ENCODE peak calls at places on chromosome 10, in ten cellular contexts. D is Peyer's patch, G is fibroblast of mammary gland, C is testis, Y is coronary artery, Q is brain microvascular endothelial cell, R is type B pancreatic cell, M is ovary, N is upper lobe of right lung, H is Calu3. J is an unnamed sample.
A peak's percentile ranks its signal among the peaks of the same experiment; 100 is the strongest.

GRCh38 chr10:119542990-119543813 is 683 bp upstream of the RGS10 start:
- DNase-seq in G (peak; percentile 54), H (peak; percentile 56), N (peak; percentile 76), M (peak; percentile 25), C (peak; percentile 58), R (no peak), D (peak; percentile 75), Y (no peak), Q (peak; percentile 34), J (no peak)

GRCh38 chr10:31186225-31187010 is 132.6 kb upstream of the ZEB1 start:
- DNase-seq in C (no peak), G (no peak), H (peak; percentile 42), M (no peak), Y (no peak), D (no peak), N (no peak), Q (no peak), R (no peak), J (no peak)

GRCh38 chr10:64576497-64576896 is 1055.3 kb downstream of the REEP3 start:
- DNase-seq in G (no peak), H (no peak), D (no peak), R (no peak), M (no peak), Q (no peak), C (no peak), N (no peak), Y (no peak), J (no peak)

GRCh38 chr10:4720463-4720862 is 105.5 kb upstream of the AKR1E2 start:
- DNase-seq in D (no peak), R (no peak), Y (no peak), Q (no peak), M (no peak), G (peak; percentile 38), N (no peak), H (no peak), C (no peak), J (no peak)

GRCh38 chr10:4586756-4587155 is 239.3 kb upstream of the AKR1E2 start:
- DNase-seq in Q (no peak), M (no peak), N (no peak), C (no peak), Y (no peak), H (no peak), G (no peak), D (no peak), R (no peak), J (no peak)

GRCh38 chr10:121949473-121949872 is 21.6 kb upstream of the ATE1 start:
- DNase-seq in G (no peak), M (no peak), C (no peak), Q (no peak), Y (no peak), N (no peak), D (no peak), R (no peak), H (no peak), J (no peak)

GRCh38 chr10:132578287-132578951 is 40.8 kb downstream of the INPP5A start:
- DNase-seq in Q (no peak), M (no peak), D (no peak), Y (no peak), N (no peak), H (no peak), R (no peak), C (no peak), G (no peak), J (no peak)

GRCh38 chr10:35214607-35215020 is 88.0 kb downstream of the CREM start:
- DNase-seq in D (no peak), N (no peak), Q (no peak), C (no peak), R (no peak), M (no peak), Y (no peak), H (no peak), G (no peak), J (no peak)

GRCh38 chr10:45627412-45628048 is 45.0 kb downstream of the ZFAND4 start:
- DNase-seq in D (no peak), Y (no peak), N (no peak), Q (no peak), C (peak; percentile 82), H (no peak), G (peak; percentile 2), M (peak; percentile 70), R (no peak), J (no peak)

GRCh38 chr10:44261296-44261695 is 123.6 kb downstream of the CXCL12 start:
- DNase-seq in R (no peak), Y (no peak), D (no peak), Q (no peak), N (no peak), C (no peak), H (no peak), G (peak; percentile 67), M (no peak), J (no peak)

GRCh38 chr10:90856964-90857634 is 740 bp downstream of the HTR7 start:
- DNase-seq in Y (no peak), H (no peak), C (peak; percentile 18), R (no peak), Q (no peak), G (no peak), M (no peak), D (no peak), N (no peak), J (no peak)

GRCh38 chr10:81872206-81872605 is 2.8 kb upstream of the NRG3 start:
- DNase-seq in N (no peak), Q (peak; percentile 48), M (no peak), D (no peak), Y (no peak), C (no peak), G (no peak), R (no peak), H (peak; percentile 55), J (no peak)

GRCh38 chr10:89515031-89515841 is 20.2 kb downstream of the SLC16A12 start:
- DNase-seq in N (no peak), R (no peak), Q (peak; percentile 99), G (peak; percentile 100), H (no peak), C (no peak), Y (no peak), D (no peak), M (no peak), J (no peak)

GRCh38 chr10:50622497-50623298 is 1.1 kb downstream of the SGMS1 start:
- DNase-seq in Y (peak; percentile 86), M (peak; percentile 53), H (peak; percentile 23), G (peak; percentile 47), Q (peak; percentile 48), D (peak; percentile 42), N (peak; percentile 68), R (no peak), C (peak; percentile 54), J (no peak)

GRCh38 chr10:111990734-111991133 is 192.8 kb downstream of the GPAM start:
- DNase-seq in N (no peak), H (no peak), Q (no peak), M (no peak), G (peak; percentile 37), C (no peak), Y (no peak), D (no peak), R (no peak), J (no peak)

GRCh38 chr10:25743832-25744231 is 190.2 kb upstream of the MYO3A start:
- DNase-seq in Q (no peak), Y (no peak), N (no peak), H (no peak), R (no peak), C (no peak), D (no peak), M (no peak), G (no peak), J (no peak)

GRCh38 chr10:16662889-16663288 is 141.2 kb upstream of the C1QL3 start:
- DNase-seq in M (no peak), R (no peak), N (no peak), G (no peak), C (no peak), Q (no peak), H (no peak), D (no peak), Y (no peak), J (no peak)

GRCh38 chr10:93745411-93746065 is 12.2 kb upstream of the LGI1 start:
- DNase-seq in D (no peak), Y (no peak), H (no peak), N (no peak), Q (no peak), C (no peak), M (no peak), G (peak; percentile 17), R (no peak), J (no peak)
- TF ChIP-seq CTCF in D (no peak), Y (no peak), H (no peak), N (no peak), Q (peak; percentile 69), C (no peak), M (no peak), G (peak; percentile 41), R (peak; percentile 60), J (peak; percentile 66)

GRCh38 chr10:77689339-77689738 is 51.7 kb upstream of the KCNMA1 start:
- DNase-seq in R (no peak), H (no peak), Y (no peak), C (no peak), G (no peak), M (no peak), N (no peak), D (no peak), Q (no peak), J (no peak)

GRCh38 chr10:77687018-77687417 is 49.4 kb upstream of the KCNMA1 start:
- DNase-seq in Q (no peak), Y (no peak), D (no peak), H (no peak), R (no peak), C (no peak), G (no peak), N (no peak), M (no peak), J (peak; percentile 69)

GRCh38 chr10:77686096-77686495 is 48.5 kb upstream of the KCNMA1 start:
- DNase-seq in D (no peak), Y (no peak), G (no peak), H (no peak), C (no peak), M (no peak), N (no peak), R (no peak), Q (no peak), J (no peak)

GRCh38 chr10:77685494-77685893 is 47.9 kb upstream of the KCNMA1 start:
- DNase-seq in Y (no peak), R (no peak), Q (no peak), M (no peak), G (no peak), C (no peak), N (no peak), D (no peak), H (no peak), J (no peak)

GRCh38 chr10:77687621-77688020 is 50.0 kb upstream of the KCNMA1 start:
- DNase-seq in R (no peak), G (no peak), H (no peak), N (no peak), C (no peak), Y (no peak), Q (no peak), D (no peak), M (no peak), J (peak; percentile 57)
- TF ChIP-seq CTCF in R (no peak), G (no peak), H (no peak), N (no peak), C (no peak), Y (no peak), Q (no peak), D (no peak), M (no peak), J (no peak)

GRCh38 chr10:70508912-70509366 is 30.4 kb downstream of the PALD1 start:
- DNase-seq in D (peak; percentile 54), C (no peak), N (no peak), H (no peak), R (no peak), Q (no peak), G (no peak), Y (no peak), M (peak; percentile 24), J (no peak)
- TF ChIP-seq CTCF in D (no peak), C (no peak), N (no peak), H (no peak), R (no peak), Q (peak; percentile 27), G (no peak), Y (no peak), M (no peak), J (no peak)

GRCh38 chr10:124296121-124296812 is 122.5 kb downstream of the OAT start:
- DNase-seq in G (peak; percentile 59), D (no peak), R (peak; percentile 56), C (no peak), H (peak; percentile 11), Q (no peak), M (no peak), Y (peak; percentile 66), N (no peak), J (peak; percentile 75)
- TF ChIP-seq CTCF in G (no peak), D (no peak), R (no peak), C (no peak), H (no peak), Q (no peak), M (no peak), Y (no peak), N (no peak), J (no peak)

J was measured in osteocyte.